ENCODE peak calls at places on chromosomes 5 and 9, in five cellular contexts. T is gastrocnemius medialis; V is tibial artery; I is CD8-positive, alpha-beta memory T cell; K is cardiac muscle cell. Y is an unnamed sample. For H3K4me1, the result is how much of the 10 kb centered on the place peaks cover.

GRCh38 chr9:19976226-19976625 is 187.4 kb upstream of the SLC24A2 start:
- DNase-seq in T (no peak), V (no peak), I (no peak), K (no peak), Y (no peak)

GRCh38 chr9:14306672-14307646 is 7.0 kb downstream of the NFIB start:
- DNase-seq in T (peak), V (no peak), I (no peak), K (no peak), Y (peak)

GRCh38 chr5:50672663-50673062 is 6.2 kb downstream of the PARP8 start:
- DNase-seq in T (no peak), V (no peak), I (no peak), K (no peak), Y (no peak)

GRCh38 chr5:138661342-138661975 is 86.3 kb upstream of the HSPA9 start:
- DNase-seq in T (no peak), V (no peak), I (no peak), K (no peak), Y (no peak)

GRCh38 chr9:89941875-89942274 is 337.1 kb downstream of the GADD45G start:
- DNase-seq in T (peak), V (no peak), I (no peak), K (peak), Y (no peak)

GRCh38 chr5:174723979-174724483 is 351 bp upstream of the MSX2 start:
- DNase-seq in T (no peak), V (no peak), I (no peak), K (peak), Y (no peak)

GRCh38 chr9:86406366-86406765 is 52.2 kb upstream of the TUT7 start:
- DNase-seq in T (no peak), V (no peak), I (no peak), K (peak), Y (no peak)

GRCh38 chr5:23823521-23823920 is 316.1 kb downstream of the PRDM9 start:
- DNase-seq in T (no peak), V (no peak), I (no peak), K (no peak), Y (no peak)

GRCh38 chr5:131218392-131218791 is 45.5 kb upstream of the CDC42SE2 start:
- DNase-seq in T (no peak), V (no peak), I (no peak), K (no peak), Y (no peak)

GRCh38 chr5:39062530-39062929 is 11.7 kb downstream of the RICTOR start:
- DNase-seq in T (no peak), V (no peak), I (no peak), K (no peak), Y (no peak)

GRCh38 chr5:36683821-36684434 is 77.5 kb downstream of the SLC1A3 start:
- DNase-seq in T (peak), V (no peak), I (no peak), K (peak), Y (no peak)

GRCh38 chr5:14920121-14920520 is 48.5 kb upstream of the ANKH start:
- DNase-seq in T (no peak), V (no peak), I (no peak), K (no peak), Y (no peak)

GRCh38 chr5:159022178-159022556 is 77.5 kb downstream of the EBF1 start:
- DNase-seq in T (no peak), V (peak), I (no peak), K (peak), Y (peak)
- H3K4me3 ChIP-seq in T (no peak), V (peak), I (no peak), K (no peak), Y (peak)

GRCh38 chr5:124905756-124906155 is 159.3 kb upstream of the ZNF608 start:
- DNase-seq in T (no peak), V (no peak), I (no peak), K (no peak), Y (no peak)
- H3K4me1 ChIP-seq in T (half or more), V (half or more), I (under half), K (half or more), Y (under half)

GRCh38 chr5:96651047-96651446 is 11.1 kb upstream of the CAST start:
- DNase-seq in T (no peak), V (no peak), I (no peak), K (no peak), Y (no peak)

GRCh38 chr5:96649938-96650540 is 12.1 kb upstream of the CAST start:
- DNase-seq in T (no peak), V (no peak), I (no peak), K (no peak), Y (no peak)

GRCh38 chr5:96649251-96649937 is 12.8 kb upstream of the CAST start:
- DNase-seq in T (no peak), V (no peak), I (no peak), K (no peak), Y (no peak)

GRCh38 chr5:96648023-96648422 is 14.2 kb upstream of the CAST start:
- DNase-seq in T (no peak), V (no peak), I (no peak), K (no peak), Y (no peak)

DNA sequence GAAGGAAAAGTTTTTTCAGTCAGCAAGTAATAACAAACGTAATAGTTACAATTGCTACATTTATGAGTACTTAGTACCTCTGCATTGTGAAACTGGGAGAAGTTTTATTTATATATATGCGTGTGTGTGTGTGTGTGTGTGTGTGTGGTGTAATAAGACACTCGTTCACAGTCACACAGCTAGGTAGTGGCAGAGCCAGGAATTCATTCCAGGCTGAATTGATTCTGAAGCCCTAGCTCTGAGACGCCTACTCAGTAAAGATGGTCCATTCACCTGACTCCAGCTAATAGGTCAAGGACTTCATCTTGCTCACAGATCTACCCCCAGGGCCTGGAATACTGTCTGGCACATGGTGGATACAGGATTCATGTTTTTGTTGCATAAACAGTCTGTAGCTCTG is 13.6 kb upstream of the CAST start:
- DNase-seq in T (peak), V (no peak), I (no peak), K (no peak), Y (no peak)
- H3K27ac ChIP-seq in T (peak), V (no peak), I (no peak), K (no peak), Y (no peak)

DNA sequence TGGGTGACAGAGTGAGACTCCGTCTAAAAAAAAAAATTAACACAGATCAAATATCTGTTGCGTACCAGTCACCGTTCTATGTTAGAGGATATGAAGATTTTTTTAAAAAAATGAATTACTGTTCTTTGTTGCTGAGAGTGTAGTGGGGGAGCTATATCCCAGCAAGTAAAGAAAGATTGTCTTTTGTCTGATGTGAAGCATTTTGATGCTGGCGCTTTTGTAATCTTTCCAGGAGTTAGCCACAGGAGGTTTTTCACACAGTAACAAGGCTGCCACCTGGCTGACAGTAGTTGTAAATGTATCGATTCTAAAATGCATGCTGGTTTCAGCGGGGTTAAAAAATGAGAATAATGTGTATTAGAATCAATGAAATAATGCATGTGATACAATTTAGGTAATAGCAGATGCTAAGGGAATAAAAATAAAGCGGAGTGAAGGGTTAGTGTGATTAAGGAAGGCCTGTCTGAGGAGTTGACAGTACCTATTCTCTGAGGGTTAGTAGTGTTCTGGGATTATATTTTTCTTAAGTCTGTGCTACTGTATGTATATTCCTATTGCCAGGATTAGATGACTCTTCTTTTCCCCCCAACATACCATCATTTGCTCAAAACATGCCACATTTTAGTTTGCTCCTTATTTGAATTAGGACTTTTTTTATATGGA is 3.4 kb downstream of the LMNB1 start:
- DNase-seq in T (no peak), V (no peak), I (peak), K (peak), Y (no peak)
- H3K4me3 ChIP-seq in T (no peak), V (no peak), I (no peak), K (no peak), Y (no peak)

Y was measured in psoas muscle.